ENCODE peak calls at places on chromosomes 4 and X, in four cellular contexts. B, H, F and T are unnamed samples.

GRCh38 chr4:18722748-18723191 is 701.2 kb upstream of the LCORL start:
- DNase-seq in B (no peak), H (no peak), F (no peak), T (no peak)

GRCh38 chr4:88846232-88846790 is 148.7 kb upstream of the NAP1L5 start:
- DNase-seq in B (no peak), H (no peak), F (no peak), T (no peak)

GRCh38 chr4:128776794-128777216 is 32.7 kb upstream of the JADE1 start:
- DNase-seq in B (no peak), H (no peak), F (peak), T (peak)

GRCh38 chr4:168097161-168097560 is 4.8 kb downstream of the ANXA10 start:
- DNase-seq in B (no peak), H (no peak), F (no peak), T (no peak)

GRCh38 chr4:42458686-42459085 is 61.4 kb downstream of the SHISA3 start:
- DNase-seq in B (no peak), H (no peak), F (no peak), T (no peak)

GRCh38 chrX:107448625-107449468 is 605 bp upstream of the FRMPD3 start:
- DNase-seq in B (no peak), H (peak), F (no peak), T (no peak)

GRCh38 chr4:70703695-70704332 is 15.5 kb downstream of the UTP3 start:
- DNase-seq in B (peak), H (no peak), F (no peak), T (peak)

GRCh38 chr4:131644619-131645018 is 1504.5 kb upstream of the PCDH10 start:
- DNase-seq in B (no peak), H (no peak), F (no peak), T (no peak)

GRCh38 chr4:156558365-156559025 is 413.1 kb downstream of the PDGFC start:
- DNase-seq in B (no peak), H (no peak), F (no peak), T (no peak)

GRCh38 chr4:70838400-70838971 is 1.2 kb downstream of the GRSF1 start:
- DNase-seq in B (no peak), H (no peak), F (no peak), T (no peak)

GRCh38 chr4:78661923-78662521 is 110.5 kb downstream of the ANXA3 start:
- DNase-seq in B (no peak), H (no peak), F (no peak), T (no peak)

GRCh38 chrX:42944381-42944998 is 166.5 kb upstream of the PPP1R2C start:
- DNase-seq in B (no peak), H (no peak), F (no peak), T (no peak)

GRCh38 chr4:2800691-2801596 is 8.1 kb downstream of the SH3BP2 start:
- DNase-seq in B (peak), H (peak), F (peak), T (peak)

GRCh38 chrX:84188320-84188834 is 378 bp upstream of the RPS6KA6 start:
- DNase-seq in B (peak), H (peak), F (peak), T (peak)